ENCODE peak calls at places on chromosomes 11 and 22, in nine cellular contexts. K is HepG2, L is cardiac muscle cell, Q is GM23338, C is transverse colon, I is kidney, T is H1, F is HCT116, N is thoracic aorta. G is an unnamed sample.

GRCh38 chr11:118672865-118673264 is 6.6 kb downstream of the TREH start:
- DNase-seq in K (no peak), L (no peak), Q (peak; percentile 64), C (no peak), I (no peak), T (no peak), F (no peak), N (no peak), G (no peak)

GRCh38 chr22:19886605-19887250 is 32.1 kb upstream of the GNB1L start:
- DNase-seq in K (no peak), L (peak; percentile 70), Q (no peak), C (no peak), I (peak; percentile 67), T (no peak), F (no peak), N (no peak), G (peak; percentile 4)

GRCh38 chr22:19179472-19180048 is 1.0 kb upstream of the SLC25A1 start:
- DNase-seq in K (peak; percentile 66), L (peak; percentile 93), Q (peak; percentile 89), C (peak; percentile 86), I (peak; percentile 90), T (peak; percentile 78), F (peak; percentile 57), N (no peak), G (peak; percentile 37)

GRCh38 chr11:126181939-126182730 is 29.3 kb downstream of the RPUSD4 start:
- DNase-seq in K (no peak), L (no peak), Q (peak; percentile 23), C (no peak), I (no peak), T (no peak), F (no peak), N (no peak), G (no peak)

GRCh38 chr11:62644220-62644619 is 2.2 kb downstream of the GANAB start:
- DNase-seq in K (no peak), L (no peak), Q (no peak), C (no peak), I (no peak), T (no peak), F (no peak), N (no peak), G (no peak)

GRCh38 chr11:2300290-2300935 is 1.3 kb downstream of the C11orf21 start:
- DNase-seq in K (no peak), L (no peak), Q (no peak), C (no peak), I (peak; percentile 75), T (no peak), F (no peak), N (no peak), G (no peak)

GRCh38 chr11:16982256-16982671 is 31.9 kb downstream of the PLEKHA7 start:
- DNase-seq in K (peak; percentile 71), L (no peak), Q (peak; percentile 18), C (no peak), I (no peak), T (no peak), F (no peak), N (no peak), G (no peak)

GRCh38 chr22:19986011-19986409 is 30.6 kb downstream of the ARVCF start:
- DNase-seq in K (no peak), L (no peak), Q (no peak), C (no peak), I (peak; percentile 55), T (no peak), F (no peak), N (no peak), G (no peak)

GRCh38 chr11:121672630-121673487 is 220.1 kb upstream of the SORL1-AS1 start:
- DNase-seq in K (no peak), L (peak; percentile 70), Q (no peak), C (no peak), I (no peak), T (no peak), F (no peak), N (no peak), G (no peak)

GRCh38 chr11:76123243-76123642 is 83.1 kb downstream of the WNT11 start:
- DNase-seq in K (no peak), L (no peak), Q (peak; percentile 55), C (no peak), I (no peak), T (no peak), F (no peak), N (no peak), G (no peak)

GRCh38 chr22:25403284-25403606 is 161.2 kb upstream of the GRK3 start:
- DNase-seq in K (no peak), L (no peak), Q (no peak), C (no peak), I (no peak), T (no peak), F (no peak), N (no peak), G (no peak)

GRCh38 chr11:74226907-74227306 is 55.8 kb downstream of the PPME1 start:
- DNase-seq in K (no peak), L (no peak), Q (peak; percentile 54), C (no peak), I (no peak), T (no peak), F (no peak), N (no peak), G (no peak)

GRCh38 chr22:32644252-32645100 is 157.0 kb upstream of the TIMP3 start:
- DNase-seq in K (peak; percentile 98), L (peak; percentile 88), Q (peak; percentile 36), C (peak; percentile 50), I (peak; percentile 90), T (no peak), F (no peak), N (no peak), G (peak; percentile 82)

GRCh38 chr22:43436536-43437267 is 24.9 kb downstream of the MPPED1 start:
- DNase-seq in K (no peak), L (no peak), Q (no peak), C (no peak), I (no peak), T (no peak), F (no peak), N (no peak), G (no peak)

GRCh38 chr11:62666259-62666926 is 1.3 kb downstream of the CSKMT start:
- DNase-seq in K (no peak), L (no peak), Q (no peak), C (no peak), I (peak; percentile 79), T (no peak), F (no peak), N (no peak), G (no peak)

DNA sequence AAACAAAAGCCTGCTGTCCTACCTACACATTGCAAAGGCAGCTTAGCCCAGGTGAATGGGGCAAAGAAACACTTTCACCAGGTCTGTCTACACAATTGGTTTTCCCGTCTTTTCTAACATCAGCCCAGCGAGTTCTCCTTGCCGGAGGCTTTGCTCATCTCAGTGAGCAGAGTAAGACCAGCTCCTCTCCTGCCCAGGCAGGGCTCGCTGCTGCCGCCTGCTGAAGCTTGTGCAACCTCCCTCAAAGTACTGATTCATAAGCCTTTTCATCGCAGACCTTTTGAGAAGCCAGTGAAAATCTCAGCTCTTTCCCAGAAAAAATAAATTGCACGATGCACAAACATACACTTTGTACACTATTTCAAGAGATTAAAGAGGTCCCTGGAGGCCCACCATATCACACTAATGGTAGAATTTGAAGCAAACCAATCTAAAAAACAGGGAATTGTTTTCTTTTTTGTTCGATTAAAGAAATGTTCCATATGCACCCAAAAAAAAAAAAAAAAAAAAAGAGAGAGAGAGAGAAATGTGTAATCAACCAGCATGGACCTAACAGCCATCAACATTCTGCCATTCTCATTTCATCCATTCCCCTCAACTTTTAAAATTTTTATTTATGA is 328.1 kb upstream of the MPPED2 start:
- DNase-seq in K (peak; percentile 16), L (peak; percentile 71), Q (peak; percentile 87), C (peak; percentile 40), I (peak; percentile 73), T (peak; percentile 69), F (peak; percentile 15), N (no peak), G (peak; percentile 25)
- TF ChIP-seq CTCF in K (peak; percentile 74), L (peak; percentile 81), Q (peak; percentile 84), C (peak; percentile 26), I (peak; percentile 42), T (peak; percentile 86), F (peak; percentile 11), N (peak; percentile 57), G (no peak)

GRCh38 chr11:129211397-129211796 is 19.3 kb upstream of the ARHGAP32 start:
- DNase-seq in K (no peak), L (no peak), Q (no peak), C (no peak), I (no peak), T (no peak), F (no peak), N (no peak), G (no peak)

GRCh38 chr11:129215506-129216245 is 23.6 kb upstream of the ARHGAP32 start:
- DNase-seq in K (no peak), L (no peak), Q (peak; percentile 91), C (no peak), I (no peak), T (no peak), F (no peak), N (no peak), G (no peak)

GRCh38 chr11:129213261-129213660 is 21.1 kb upstream of the ARHGAP32 start:
- DNase-seq in K (no peak), L (no peak), Q (no peak), C (no peak), I (no peak), T (no peak), F (no peak), N (no peak), G (no peak)

GRCh38 chr11:129210831-129211181 is 18.7 kb upstream of the ARHGAP32 start:
- DNase-seq in K (no peak), L (no peak), Q (no peak), C (no peak), I (no peak), T (no peak), F (no peak), N (no peak), G (no peak)

DNA sequence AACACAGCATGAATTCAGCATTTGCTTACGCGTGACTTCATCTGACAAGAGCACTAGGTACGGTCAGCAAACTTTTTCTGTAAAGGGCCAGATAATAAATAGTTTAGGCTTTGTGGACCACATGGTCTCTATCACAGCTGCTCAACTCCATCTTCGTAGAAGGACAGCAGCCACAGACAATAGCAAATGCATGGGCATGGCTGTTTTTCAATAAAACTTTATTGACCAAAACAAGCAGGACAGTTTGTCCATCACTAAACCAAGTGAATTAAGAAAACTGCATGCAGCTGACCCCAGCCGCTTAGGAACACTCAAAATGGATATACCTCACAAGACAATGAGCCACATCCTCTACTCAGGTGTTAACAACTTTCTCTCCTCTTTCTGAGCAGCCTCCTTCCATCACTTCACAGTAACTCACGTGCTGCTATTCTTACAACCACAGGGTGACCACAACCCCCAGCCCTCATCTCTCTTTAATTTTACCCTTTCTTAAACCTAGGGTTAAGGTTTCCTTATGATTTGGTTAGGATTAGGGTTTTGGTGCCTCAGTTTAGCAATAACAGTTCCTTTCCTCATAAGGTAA is 22.7 kb upstream of the ARHGAP32 start:
- DNase-seq in K (no peak), L (no peak), Q (no peak), C (no peak), I (no peak), T (no peak), F (no peak), N (no peak), G (no peak)
- H3K27ac ChIP-seq in K (no peak overlapping the region), L (no peak overlapping the region), Q (peak overlapping the region; percentile 94), C (no peak overlapping the region), I (no peak overlapping the region), T (no peak overlapping the region), F (no peak overlapping the region), N (no peak overlapping the region), G (no peak overlapping the region)

GRCh38 chr11:3797329-3798090 is at the start of gene NUP98:
- DNase-seq in K (peak; percentile 99), L (peak; percentile 100), Q (peak; percentile 99), C (peak; percentile 100), I (peak; percentile 100), T (peak; percentile 99), F (peak; percentile 99), N (peak; percentile 99), G (peak; percentile 99)
- TF ChIP-seq CTCF in K (peak; percentile 22), L (no peak), Q (no peak), C (peak; percentile 46), I (no peak), T (no peak), F (no peak), N (no peak), G (no peak)

GRCh38 chr22:36419912-36420882 is 32.4 kb upstream of the MYH9 start:
- DNase-seq in K (no peak), L (no peak), Q (no peak), C (peak; percentile 36), I (no peak), T (no peak), F (no peak), N (no peak), G (no peak)
- H3K27ac ChIP-seq in K (peak overlapping the region; percentile 88), L (peak overlapping the region; percentile 85), Q (no peak overlapping the region), C (peak overlapping the region; percentile 91), I (peak overlapping the region; percentile 39), T (no peak overlapping the region), F (no peak overlapping the region), N (peak overlapping the region; percentile 6), G (no peak overlapping the region)